ENCODE peak calls at places on chromosomes 6 and 20, in four cellular contexts. Q, U, R and D are unnamed samples.

GRCh38 chr6:11356404-11357155 is 124.1 kb upstream of the NEDD9 start:
- DNase-seq in Q (no peak), U (no peak), R (no peak), D (no peak)

GRCh38 chr6:116446399-116446798 is 14.8 kb upstream of the CALHM6 start:
- DNase-seq in Q (no peak), U (no peak), R (no peak), D (no peak)

GRCh38 chr6:89369009-89369408 is 16.5 kb upstream of the UBE2J1 start:
- DNase-seq in Q (no peak), U (peak; percentile 35), R (no peak), D (peak; percentile 46)

GRCh38 chr6:68880050-68880449 is 245.0 kb downstream of the ADGRB3 start:
- DNase-seq in Q (no peak), U (no peak), R (no peak), D (no peak)

GRCh38 chr20:30168025-30168799 is 1089.3 kb upstream of the DEFB115 start:
- DNase-seq in Q (no peak), U (no peak), R (no peak), D (no peak)

GRCh38 chr6:35174043-35174434 is 32.9 kb upstream of the TCP11 start:
- DNase-seq in Q (no peak), U (no peak), R (no peak), D (no peak)

GRCh38 chr6:134195164-134195906 is 122.6 kb downstream of the SGK1 start:
- DNase-seq in Q (peak; percentile 84), U (peak; percentile 84), R (no peak), D (no peak)

GRCh38 chr20:8144282-8145245 is 12.5 kb downstream of the PLCB1 start:
- DNase-seq in Q (no peak), U (peak; percentile 100), R (no peak), D (no peak)

GRCh38 chr6:15063253-15063853 is 182.5 kb upstream of the JARID2 start:
- DNase-seq in Q (peak; percentile 47), U (peak; percentile 31), R (no peak), D (no peak)

GRCh38 chr6:66421570-66421969 is 714.5 kb upstream of the EYS start:
- DNase-seq in Q (no peak), U (peak; percentile 16), R (no peak), D (peak; percentile 22)

GRCh38 chr6:36302227-36302976 is 32.5 kb downstream of the PNPLA1 start:
- DNase-seq in Q (peak; percentile 97), U (peak; percentile 93), R (peak; percentile 77), D (peak; percentile 83)

GRCh38 chr6:1940381-1940780 is 305.0 kb downstream of the GMDS start:
- DNase-seq in Q (no peak), U (no peak), R (peak; percentile 33), D (no peak)

GRCh38 chr20:33093582-33093981 is 14.1 kb downstream of the BPIFB4 start:
- DNase-seq in Q (no peak), U (no peak), R (no peak), D (no peak)

GRCh38 chr20:10919549-10920140 is 245.8 kb upstream of the JAG1 start:
- DNase-seq in Q (no peak), U (no peak), R (no peak), D (no peak)

GRCh38 chr20:10646886-10647420 is 26.8 kb downstream of the JAG1 start:
- DNase-seq in Q (no peak), U (no peak), R (no peak), D (no peak)

GRCh38 chr20:63393566-63393965 is 32.4 kb upstream of the CHRNA4 start:
- DNase-seq in Q (no peak), U (no peak), R (no peak), D (no peak)

GRCh38 chr6:8177721-8178120 is 75.4 kb upstream of the EEF1E1 start:
- DNase-seq in Q (no peak), U (no peak), R (no peak), D (no peak)

GRCh38 chr6:2758980-2759379 is 6.2 kb upstream of the WRNIP1 start:
- DNase-seq in Q (no peak), U (no peak), R (no peak), D (no peak)

GRCh38 chr6:90044182-90044832 is 150.0 kb downstream of the GJA10 start:
- DNase-seq in Q (peak; percentile 30), U (no peak), R (no peak), D (no peak)

GRCh38 chr6:125869427-125869826 is 78.7 kb downstream of the NCOA7 start:
- DNase-seq in Q (peak; percentile 32), U (no peak), R (no peak), D (no peak)

GRCh38 chr20:44394520-44395182 is 39.2 kb downstream of the HNF4A start:
- DNase-seq in Q (peak; percentile 79), U (peak; percentile 100), R (no peak), D (no peak)

GRCh38 chr6:67221226-67221625 is 1413.9 kb upstream of the ADGRB3 start:
- DNase-seq in Q (no peak), U (no peak), R (no peak), D (no peak)

GRCh38 chr6:69848552-69848951 is 17.8 kb upstream of the COL19A1 start:
- DNase-seq in Q (no peak), U (no peak), R (no peak), D (no peak)

GRCh38 chr6:116410945-116411623 is 40.3 kb downstream of the DSE start:
- DNase-seq in Q (no peak), U (no peak), R (no peak), D (no peak)

GRCh38 chr6:111922454-111923297 is 49.4 kb upstream of the FYN start:
- DNase-seq in Q (no peak), U (no peak), R (no peak), D (no peak)

GRCh38 chr6:160277546-160277945 is 18.9 kb upstream of the SLC22A2 start:
- DNase-seq in Q (no peak), U (no peak), R (no peak), D (no peak)

GRCh38 chr6:4103929-4104328 is 25.0 kb upstream of the FAM217A start:
- DNase-seq in Q (no peak), U (no peak), R (no peak), D (no peak)

GRCh38 chr20:31517373-31517772 is 3.1 kb downstream of the HM13 start:
- DNase-seq in Q (peak; percentile 62), U (peak; percentile 91), R (no peak), D (peak; percentile 60)

GRCh38 chr6:21402368-21402767 is 191.2 kb upstream of the SOX4 start:
- DNase-seq in Q (no peak), U (no peak), R (peak; percentile 30), D (no peak)

GRCh38 chr6:56693988-56694387 is 51.3 kb upstream of the DST start:
- DNase-seq in Q (no peak), U (no peak), R (no peak), D (no peak)

GRCh38 chr6:144094731-144095133 is 641 bp downstream of the SF3B5 start:
- DNase-seq in Q (no peak), U (no peak), R (no peak), D (peak; percentile 24)

GRCh38 chr6:156185113-156185512 is 592.1 kb upstream of the ARID1B start:
- DNase-seq in Q (no peak), U (no peak), R (no peak), D (no peak)
- TF ChIP-seq FOXK2 in Q (no peak), U (no peak), R (no peak), D (no peak)

GRCh38 chr6:136077834-136078576 is 172.1 kb downstream of the MTFR2 start:
- DNase-seq in Q (no peak), U (no peak), R (no peak), D (no peak)
- TF ChIP-seq FOXK2 in Q (no peak), U (no peak), R (no peak), D (no peak)

GRCh38 chr6:75428204-75428603 is 65.4 kb downstream of the FILIP1 start:
- DNase-seq in Q (no peak), U (no peak), R (no peak), D (no peak)
- TF ChIP-seq FOXK2 in Q (no peak), U (no peak), R (no peak), D (no peak)

DNA sequence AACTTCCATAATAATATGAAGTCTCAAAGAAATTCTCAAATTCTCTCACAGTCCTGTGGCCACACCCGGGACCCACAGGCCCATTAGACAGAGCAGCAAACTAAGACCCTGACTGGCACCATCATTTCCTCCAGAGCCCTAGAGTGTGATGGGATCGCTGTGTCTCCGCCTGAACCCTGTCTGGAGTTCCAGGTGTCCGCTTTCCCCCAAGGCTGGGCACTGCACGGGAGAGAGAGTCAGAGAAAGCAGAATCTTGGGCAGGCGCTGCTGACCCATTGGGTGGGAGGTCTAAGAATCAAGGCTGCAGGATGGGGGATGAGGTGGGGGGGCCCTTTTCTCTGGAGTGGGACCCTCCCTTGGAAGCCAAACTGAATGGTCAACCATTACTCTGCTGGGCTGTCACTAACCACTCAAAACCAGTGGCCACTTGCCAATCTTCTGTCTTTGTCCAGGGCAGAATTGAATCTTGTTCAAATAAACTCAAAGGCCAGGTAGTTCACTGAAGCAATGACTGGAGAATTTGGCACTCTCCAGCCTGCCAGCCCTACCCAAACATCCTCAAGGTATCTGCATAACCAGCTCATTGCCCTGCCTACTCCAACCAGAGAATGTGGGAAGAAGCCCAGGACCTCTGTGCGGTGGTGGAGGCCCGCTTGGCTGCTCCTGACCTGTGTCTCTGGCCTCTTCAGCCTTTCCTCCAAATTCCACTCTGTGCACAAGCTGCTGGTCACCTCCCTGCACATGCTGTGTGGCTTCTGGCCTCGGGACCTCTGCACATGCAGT is 141.0 kb downstream of the CEBPB start:
- DNase-seq in Q (no peak), U (peak; percentile 83), R (no peak), D (no peak)
- TF ChIP-seq FOXK2 in Q (no peak), U (no peak), R (no peak), D (no peak)

GRCh38 chr6:155517282-155517681 is 61.6 kb upstream of the NOX3 start:
- DNase-seq in Q (no peak), U (no peak), R (no peak), D (no peak)

GRCh38 chr6:155523821-155524238 is 68.2 kb upstream of the NOX3 start:
- DNase-seq in Q (no peak), U (no peak), R (no peak), D (no peak)

GRCh38 chr6:155520078-155520477 is 64.4 kb upstream of the NOX3 start:
- DNase-seq in Q (no peak), U (no peak), R (no peak), D (no peak)

GRCh38 chr6:155521719-155522118 is 66.1 kb upstream of the NOX3 start:
- DNase-seq in Q (no peak), U (no peak), R (no peak), D (no peak)

DNA sequence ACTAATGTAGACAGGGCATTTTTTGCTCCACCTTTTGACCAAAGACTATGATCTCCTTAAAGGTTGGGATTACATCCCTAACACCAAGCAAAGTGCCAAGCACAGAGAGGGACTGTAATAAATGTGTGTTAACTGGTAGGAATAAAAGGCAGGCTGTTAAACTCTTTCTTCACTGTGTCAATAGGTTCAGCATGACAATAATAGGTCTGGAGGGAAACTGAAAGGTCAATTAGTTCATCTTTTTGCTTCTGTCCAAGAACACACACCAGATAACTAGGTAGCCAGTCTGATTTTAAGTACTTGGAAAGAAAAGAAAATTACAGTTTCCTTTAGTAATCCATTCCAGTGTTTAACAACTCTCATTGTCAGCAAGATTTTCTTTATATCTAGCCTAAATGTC is 63.7 kb upstream of the NOX3 start:
- DNase-seq in Q (no peak), U (peak; percentile 47), R (no peak), D (no peak)
- TF ChIP-seq FOXK2 in Q (no peak), U (no peak), R (no peak), D (no peak)

GRCh38 chr6:10101551-10102252 is 313.2 kb downstream of the TFAP2A start:
- DNase-seq in Q (peak; percentile 64), U (no peak), R (no peak), D (no peak)

GRCh38 chr6:10099086-10099499 is 315.8 kb downstream of the TFAP2A start:
- DNase-seq in Q (peak; percentile 66), U (no peak), R (no peak), D (peak; percentile 28)

GRCh38 chr6:10099648-10100047 is 315.2 kb downstream of the TFAP2A start:
- DNase-seq in Q (no peak), U (no peak), R (no peak), D (no peak)
- TF ChIP-seq FOXK2 in Q (no peak), U (no peak), R (no peak), D (no peak)